ENCODE peak calls at places on chromosomes 4 and X, in four cellular contexts. P is K562, Q is A549, C is GM12878. H is an unnamed sample.

GRCh38 chr4:153483432-153484418 is 17.6 kb downstream of the TMEM131L start:
- DNase-seq in Q (no peak), P (no peak), C (no peak), H (peak)

GRCh38 chr4:20393486-20394100 is 141.9 kb downstream of the SLIT2 start:
- DNase-seq in C (no peak), Q (no peak), P (no peak), H (no peak)

GRCh38 chr4:140071806-140072205 is 82.2 kb downstream of the MAML3 start:
- DNase-seq in P (no peak), C (peak), Q (no peak), H (peak)

GRCh38 chr4:36215627-36216026 is 28.7 kb downstream of the ARAP2 start:
- DNase-seq in C (no peak), Q (no peak), P (no peak), H (no peak)

GRCh38 chr4:173448919-173449641 is 50.2 kb upstream of the SCRG1 start:
- DNase-seq in C (no peak), P (no peak), Q (no peak), H (peak)

GRCh38 chr4:54586343-54586953 is 71.3 kb upstream of the KIT start:
- DNase-seq in Q (peak), C (no peak), P (no peak), H (peak)

GRCh38 chrX:42694260-42694815 is 83.6 kb downstream of the PPP1R2C start:
- DNase-seq in Q (peak), C (no peak), P (no peak), H (no peak)

GRCh38 chr4:174435981-174436776 is 86.1 kb downstream of the HPGD start:
- DNase-seq in Q (no peak), C (no peak), P (no peak), H (no peak)

DNA sequence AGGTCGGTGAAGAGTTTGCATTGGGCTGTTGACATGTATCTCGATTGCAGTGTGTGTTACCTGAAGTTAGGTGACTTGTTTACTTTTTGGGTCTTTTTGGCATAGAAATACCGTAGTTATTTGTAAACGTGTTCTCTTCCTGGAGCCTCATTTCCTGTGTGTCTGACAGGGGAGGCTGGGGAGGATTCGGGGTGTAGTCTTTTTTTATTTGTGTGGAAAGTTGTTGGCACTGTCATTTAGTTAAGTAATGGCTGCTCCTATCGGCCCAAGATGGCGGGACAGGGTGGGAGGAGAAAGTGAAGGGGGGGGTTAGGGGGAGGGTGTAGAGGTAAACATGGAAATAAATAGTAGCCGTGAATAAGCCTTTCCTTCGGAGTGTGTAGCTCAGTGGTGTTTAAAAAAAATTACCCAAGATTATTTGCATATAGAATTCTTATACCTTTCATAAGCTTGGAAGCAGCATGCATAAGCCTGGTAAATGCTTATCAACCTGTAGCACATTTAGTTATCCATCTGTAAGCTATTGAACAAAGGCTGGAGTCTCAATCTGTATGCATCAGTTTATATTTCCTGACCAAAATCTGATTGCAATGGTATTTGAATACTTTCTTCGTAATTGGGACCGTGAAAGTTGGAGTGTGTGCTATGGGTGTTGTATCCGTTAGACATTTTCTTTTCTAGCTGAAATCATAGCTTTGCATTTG is 1.6 kb downstream of the KDM6A start:
- DNase-seq in C (no peak), Q (peak), P (peak), H (peak)
- TF ChIP-seq ELK1 in C (no peak), Q (no peak), P (no peak), H (no peak)

GRCh38 chr4:151287409-151287808 is 10.4 kb downstream of the PRSS48 start:
- DNase-seq in P (no peak), Q (no peak), C (no peak), H (no peak)
- TF ChIP-seq ELK1 in P (no peak), Q (no peak), C (no peak), H (no peak)

GRCh38 chr4:30721353-30722091 is 1.4 kb downstream of the PCDH7 start:
- DNase-seq in C (no peak), Q (peak), P (no peak), H (peak)

GRCh38 chr4:30719363-30720020 is 677 bp upstream of the PCDH7 start:
- DNase-seq in P (no peak), Q (peak), C (no peak), H (peak)

GRCh38 chr4:30720021-30720655 is at the start of gene PCDH7:
- DNase-seq in P (no peak), C (no peak), Q (peak), H (peak)

GRCh38 chr4:30722092-30722915 is 2.1 kb downstream of the PCDH7 start:
- DNase-seq in P (no peak), Q (no peak), C (no peak), H (no peak)

DNA sequence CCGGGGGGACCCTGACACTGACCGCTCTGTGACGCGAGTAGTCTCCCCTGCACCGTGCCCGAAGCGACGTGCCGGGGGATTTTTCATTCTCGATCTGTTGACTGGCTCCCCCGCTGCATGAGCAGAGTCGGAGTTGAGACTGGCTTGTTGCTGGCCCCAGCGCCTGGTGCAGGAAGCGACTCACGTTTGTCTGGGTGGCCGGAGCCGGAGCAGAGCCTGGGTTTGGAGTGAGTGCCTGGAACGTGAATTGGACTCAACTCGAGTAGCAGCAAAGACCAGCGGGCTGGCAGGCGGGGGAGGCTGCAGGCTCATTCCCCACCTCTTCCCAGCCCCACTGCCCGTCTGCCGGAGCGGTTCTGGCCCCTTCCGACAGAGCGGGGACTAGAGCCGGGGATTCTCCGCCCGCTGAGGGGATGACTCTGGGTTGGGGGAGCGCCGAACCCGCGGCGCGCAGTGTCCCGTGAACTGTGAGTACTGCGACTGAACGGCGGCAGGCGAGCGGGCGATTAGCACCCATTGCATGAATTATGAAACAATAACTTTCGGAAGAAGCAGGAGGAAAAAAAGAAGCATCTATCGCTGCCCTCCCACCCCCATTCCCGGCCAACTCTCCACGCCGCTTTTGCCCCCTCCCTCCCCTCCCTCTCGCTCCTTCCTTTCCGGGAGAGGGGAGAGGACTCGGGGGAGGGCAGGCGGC is 635 bp downstream of the PCDH7 start:
- DNase-seq in C (no peak), P (no peak), Q (peak), H (peak)
- TF ChIP-seq ELK1 in C (no peak), P (no peak), Q (no peak), H (no peak)

GRCh38 chr4:144374065-144374464 is 233.5 kb upstream of the GYPA start:
- DNase-seq in Q (no peak), P (no peak), C (peak), H (no peak)
- TF ChIP-seq ELK1 in Q (no peak), P (no peak), C (no peak), H (no peak)

GRCh38 chrX:13050151-13050550 is 5.7 kb upstream of the FAM9C start:
- DNase-seq in Q (no peak), P (no peak), C (no peak), H (no peak)
- TF ChIP-seq ELK1 in Q (no peak), P (no peak), C (no peak), H (no peak)